ENCODE peak calls at places on chromosomes 3 and 15, in ten cellular contexts. E is adrenal gland; V is esophagus muscularis mucosa; I is NT2/D1; G is left ventricle myocardium inferior; O is ovary; H is esophagus squamous epithelium; Q is CD8-positive, alpha-beta memory T cell; R is Peyer's patch; A is endothelial cell of umbilical vein. K is an unnamed sample. For H3K4me1 and H3K27me3, the result is how much of the 10 kb centered on the place peaks cover.

GRCh38 chr3:65793495-65794200 is 245.1 kb downstream of the MAGI1 start:
- DNase-seq in E (no peak), V (peak), I (no peak), G (no peak), O (no peak), H (no peak), Q (no peak), R (no peak), A (no peak), K (no peak)

GRCh38 chr15:69289312-69290146 is 9.2 kb upstream of the PAQR5 start:
- DNase-seq in E (no peak), V (no peak), I (no peak), G (no peak), O (no peak), H (no peak), Q (no peak), R (no peak), A (no peak), K (no peak)

GRCh38 chr15:61155741-61156700 is 73.1 kb downstream of the RORA start:
- DNase-seq in E (no peak), V (peak), I (peak), G (peak), O (peak), H (no peak), Q (no peak), R (no peak), A (no peak), K (peak)

GRCh38 chr3:141815667-141816066 is 52.5 kb downstream of the GRK7 start:
- DNase-seq in E (no peak), V (no peak), I (no peak), G (no peak), O (no peak), H (no peak), Q (no peak), R (no peak), A (no peak), K (no peak)

GRCh38 chr3:123287051-123287961 is 85.6 kb downstream of the SEC22A start:
- DNase-seq in E (no peak), V (peak), I (no peak), G (no peak), O (no peak), H (no peak), Q (no peak), R (no peak), A (no peak), K (no peak)

GRCh38 chr3:55984631-55985030 is 483.6 kb downstream of the ERC2 start:
- DNase-seq in E (no peak), V (no peak), I (no peak), G (no peak), O (no peak), H (no peak), Q (no peak), R (no peak), A (no peak), K (no peak)

GRCh38 chr3:134459506-134460041 is 26.2 kb downstream of the ANAPC13 start:
- DNase-seq in E (no peak), V (peak), I (no peak), G (no peak), O (no peak), H (no peak), Q (no peak), R (no peak), A (no peak), K (no peak)

GRCh38 chr15:38079236-38079635 is 144.8 kb downstream of the TMCO5A start:
- DNase-seq in E (no peak), V (no peak), I (no peak), G (no peak), O (no peak), H (no peak), Q (no peak), R (no peak), A (no peak), K (no peak)

GRCh38 chr15:69484837-69485236 is 32.2 kb downstream of the RPLP1 start:
- DNase-seq in E (no peak), V (no peak), I (no peak), G (no peak), O (no peak), H (no peak), Q (no peak), R (no peak), A (no peak), K (no peak)

GRCh38 chr3:10322355-10322715 is 1.4 kb upstream of the SEC13 start:
- DNase-seq in E (no peak), V (no peak), I (no peak), G (no peak), O (no peak), H (no peak), Q (no peak), R (no peak), A (no peak), K (no peak)

DNA sequence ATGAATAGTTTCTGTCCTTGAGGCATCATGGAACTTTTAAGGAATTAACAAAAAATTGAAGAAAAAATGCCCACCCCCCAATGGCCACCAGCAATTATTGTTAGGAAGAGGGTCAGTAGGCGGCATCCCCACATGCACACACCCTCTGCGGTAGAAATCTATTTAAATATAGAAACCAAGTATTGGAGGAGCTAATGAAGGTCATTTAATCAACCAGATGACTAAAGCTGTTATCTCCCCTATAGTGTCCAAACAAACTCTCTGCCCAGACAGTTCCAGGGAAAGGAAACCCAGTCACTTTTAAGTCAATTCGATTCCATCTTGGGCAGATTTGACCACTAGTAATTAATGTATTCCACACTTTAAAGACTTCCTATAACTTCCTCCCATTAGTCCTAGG is 47.1 kb downstream of the DGKG start:
- DNase-seq in E (no peak), V (no peak), I (no peak), G (no peak), O (no peak), H (no peak), Q (no peak), R (no peak), A (no peak), K (no peak)
- H3K4me1 ChIP-seq in E (under half), V (under half), I (under half), G (under half), O (under half), H (under half), Q (under half), R (under half), A (under half), K (under half)

GRCh38 chr3:72887723-72888545 is at the start of gene GXYLT2:
- DNase-seq in E (peak), V (no peak), I (peak), G (peak), O (peak), H (no peak), Q (peak), R (peak), A (peak), K (peak)

GRCh38 chr3:72889310-72890165 is 1.7 kb downstream of the GXYLT2 start:
- DNase-seq in E (no peak), V (no peak), I (no peak), G (no peak), O (no peak), H (no peak), Q (no peak), R (no peak), A (no peak), K (no peak)

GRCh38 chr3:72887378-72887722 is 496 bp upstream of the GXYLT2 start:
- DNase-seq in E (no peak), V (no peak), I (no peak), G (no peak), O (no peak), H (no peak), Q (no peak), R (no peak), A (no peak), K (no peak)

GRCh38 chr3:72890166-72890925 is 2.5 kb downstream of the GXYLT2 start:
- DNase-seq in E (no peak), V (no peak), I (no peak), G (no peak), O (no peak), H (no peak), Q (no peak), R (no peak), A (no peak), K (no peak)

GRCh38 chr3:72888546-72889309 is 882 bp downstream of the GXYLT2 start:
- DNase-seq in E (no peak), V (no peak), I (peak), G (no peak), O (peak), H (no peak), Q (peak), R (no peak), A (peak), K (no peak)
- H3K27me3 ChIP-seq in E (under half), V (under half), I (half or more), G (under half), O (under half), H (under half), Q (under half), R (under half), A (half or more), K (under half)

DNA sequence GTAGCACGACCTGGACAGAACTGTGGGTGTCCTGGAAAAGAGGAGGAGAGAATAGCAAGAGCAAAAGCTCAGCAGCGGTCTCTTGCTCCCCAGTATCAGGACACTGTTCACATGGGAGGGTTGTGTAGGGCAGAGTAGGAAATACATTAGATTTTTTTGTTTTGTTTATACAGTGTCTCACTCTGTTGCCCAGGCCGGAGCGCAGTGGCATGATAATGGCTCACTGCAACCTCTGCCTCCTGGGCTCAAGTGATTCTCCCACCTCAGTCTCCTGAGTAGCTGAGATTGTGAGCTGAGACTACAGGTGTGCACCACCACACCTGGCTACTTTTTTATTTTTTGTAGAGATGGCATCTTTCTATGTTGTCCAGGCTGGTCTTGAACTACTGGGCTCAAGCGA is 53.3 kb downstream of the FNDC3B start:
- DNase-seq in E (no peak), V (no peak), I (no peak), G (no peak), O (no peak), H (no peak), Q (no peak), R (no peak), A (no peak), K (no peak)
- H3K4me1 ChIP-seq in E (under half), V (under half), I (under half), G (half or more), O (under half), H (under half), Q (under half), R (under half), A (half or more), K (under half)

GRCh38 chr3:127417709-127418559 is 130.1 kb upstream of the PRR20G start:
- DNase-seq in E (no peak), V (peak), I (no peak), G (peak), O (no peak), H (no peak), Q (no peak), R (no peak), A (no peak), K (no peak)
- H3K27me3 ChIP-seq in E (under half), V (under half), I (under half), G (half or more), O (under half), H (under half), Q (under half), R (under half), A (under half), K (half or more)

GRCh38 chr3:45547764-45548683 is 46.5 kb upstream of the LIMD1 start:
- DNase-seq in E (peak), V (no peak), I (no peak), G (peak), O (no peak), H (no peak), Q (no peak), R (no peak), A (no peak), K (peak)
- H3K4me1 ChIP-seq in E (under half), V (half or more), I (under half), G (half or more), O (under half), H (under half), Q (under half), R (under half), A (under half), K (under half)

GRCh38 chr15:70530503-70530902 is 232.9 kb downstream of the UACA start:
- DNase-seq in E (no peak), V (no peak), I (no peak), G (no peak), O (no peak), H (no peak), Q (no peak), R (no peak), A (no peak), K (no peak)

GRCh38 chr15:70526974-70527325 is 236.4 kb downstream of the UACA start:
- DNase-seq in E (no peak), V (no peak), I (no peak), G (no peak), O (no peak), H (no peak), Q (no peak), R (no peak), A (no peak), K (no peak)

GRCh38 chr15:70530035-70530499 is 233.3 kb downstream of the UACA start:
- DNase-seq in E (no peak), V (no peak), I (no peak), G (peak), O (no peak), H (no peak), Q (no peak), R (no peak), A (no peak), K (no peak)

GRCh38 chr15:70528270-70528706 is 235.1 kb downstream of the UACA start:
- DNase-seq in E (no peak), V (no peak), I (no peak), G (no peak), O (no peak), H (no peak), Q (peak), R (peak), A (peak), K (no peak)

GRCh38 chr15:70528816-70529215 is 234.5 kb downstream of the UACA start:
- DNase-seq in E (no peak), V (no peak), I (no peak), G (no peak), O (no peak), H (no peak), Q (peak), R (no peak), A (no peak), K (no peak)
- H3K27me3 ChIP-seq in E (under half), V (under half), I (under half), G (under half), O (under half), H (under half), Q (under half), R (under half), A (under half), K (under half)

GRCh38 chr3:195763843-195764825 is 43.4 kb downstream of the MUC20 start:
- DNase-seq in E (no peak), V (no peak), I (no peak), G (no peak), O (no peak), H (no peak), Q (no peak), R (no peak), A (no peak), K (no peak)

GRCh38 chr3:195763248-195763830 is 42.6 kb downstream of the MUC20 start:
- DNase-seq in E (no peak), V (no peak), I (no peak), G (no peak), O (no peak), H (no peak), Q (no peak), R (no peak), A (no peak), K (no peak)

GRCh38 chr3:195766671-195767070 is 45.1 kb downstream of the MUC4 start:
- DNase-seq in E (no peak), V (no peak), I (no peak), G (no peak), O (no peak), H (no peak), Q (no peak), R (no peak), A (no peak), K (no peak)

GRCh38 chr3:195762611-195763247 is 42.0 kb downstream of the MUC20 start:
- DNase-seq in E (no peak), V (no peak), I (no peak), G (no peak), O (no peak), H (no peak), Q (no peak), R (no peak), A (no peak), K (no peak)

DNA sequence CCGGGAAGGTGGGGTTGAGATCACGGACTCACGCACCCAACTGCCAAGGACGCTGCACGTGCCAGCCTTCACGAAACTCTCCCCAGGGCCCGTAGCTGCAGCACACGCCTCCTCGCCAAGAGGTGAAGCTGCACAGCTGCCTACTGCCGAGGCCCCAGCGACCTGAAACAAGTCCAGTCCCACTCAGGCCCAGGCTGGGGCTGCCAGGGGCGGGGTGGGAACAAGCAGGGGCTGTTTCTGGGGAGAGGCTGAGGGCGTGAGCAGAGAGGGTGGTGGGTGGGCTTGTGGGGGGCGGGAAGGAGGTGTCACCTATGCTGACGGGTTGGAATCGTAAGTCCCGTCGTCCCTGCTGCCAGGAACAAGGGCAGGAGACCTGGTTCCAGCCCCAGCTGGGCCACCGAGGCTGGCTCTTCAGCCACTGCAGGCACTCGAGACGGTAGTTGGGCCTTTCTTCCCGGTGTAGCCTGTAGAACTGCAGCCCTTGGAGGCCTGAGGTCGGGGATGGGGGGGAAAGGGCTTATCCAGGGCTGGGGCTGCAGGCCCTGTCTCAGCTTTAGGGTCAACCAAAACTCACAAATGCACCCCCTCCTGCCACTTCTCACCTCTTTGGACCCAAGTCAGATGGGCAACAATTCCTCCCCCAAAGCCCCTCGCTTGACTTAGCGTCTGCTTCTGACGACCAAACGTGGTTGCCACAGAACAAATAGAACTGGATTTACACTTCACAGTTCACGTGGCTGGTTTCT is 44.4 kb downstream of the MUC20 start:
- DNase-seq in E (no peak), V (no peak), I (no peak), G (no peak), O (no peak), H (no peak), Q (no peak), R (no peak), A (no peak), K (no peak)
- H3K4me1 ChIP-seq in E (under half), V (under half), I (under half), G (under half), O (under half), H (under half), Q (under half), R (under half), A (under half), K (under half)

DNA sequence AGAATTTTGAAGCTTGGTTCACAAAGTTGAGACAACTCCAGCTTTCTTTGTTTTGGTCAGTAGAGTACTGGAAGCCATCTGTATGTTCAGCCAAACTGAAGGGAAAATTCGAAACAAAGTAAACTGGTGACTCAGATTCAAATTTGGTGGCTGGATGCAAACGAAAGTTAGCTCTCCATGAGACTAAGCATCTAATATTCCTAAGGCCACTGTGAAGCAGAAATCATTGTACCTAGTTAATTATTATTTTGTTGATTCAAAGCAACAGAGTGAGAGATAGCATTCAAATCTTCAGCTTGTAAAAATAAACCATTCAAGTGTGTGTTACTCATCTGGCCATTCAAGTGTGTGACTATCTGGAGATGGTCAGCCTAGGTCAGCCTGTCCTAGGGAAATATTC is 42.1 kb downstream of the NR2F2 start:
- DNase-seq in E (no peak), V (no peak), I (no peak), G (no peak), O (no peak), H (no peak), Q (no peak), R (no peak), A (no peak), K (no peak)
- H3K27me3 ChIP-seq in E (under half), V (under half), I (under half), G (half or more), O (under half), H (under half), Q (under half), R (under half), A (under half), K (under half)